ENCODE peak calls at places on chromosomes 13 and 19, in seven cellular contexts. One of them, this sample, is unnamed.

GRCh38 chr19:38264486-38265212 is at the start of gene SPINT2:
- DNase-seq in Calu3: no peak
- DNase-seq in fibroblast of lung: no peak
- DNase-seq in adrenal gland: no peak
- DNase-seq in WTC11: peak; percentile 93
- DNase-seq in AG09319: no peak
- DNase-seq in testis: no peak
- DNase-seq in this sample: no peak

GRCh38 chr13:89806594-89806993 is 1540.9 kb upstream of the MIR17HG start:
- DNase-seq in Calu3: no peak
- DNase-seq in AG09319: no peak
- DNase-seq in testis: no peak
- DNase-seq in adrenal gland: no peak
- DNase-seq in fibroblast of lung: no peak
- DNase-seq in WTC11: no peak
- DNase-seq in this sample: no peak

GRCh38 chr13:99782669-99783068 is 188.9 kb downstream of the ZIC5 start:
- DNase-seq in WTC11: no peak
- DNase-seq in fibroblast of lung: no peak
- DNase-seq in AG09319: no peak
- DNase-seq in testis: no peak
- DNase-seq in adrenal gland: no peak
- DNase-seq in Calu3: no peak
- DNase-seq in this sample: no peak

GRCh38 chr13:27016871-27017270 is 154.7 kb downstream of the USP12 start:
- DNase-seq in fibroblast of lung: no peak
- DNase-seq in adrenal gland: no peak
- DNase-seq in WTC11: no peak
- DNase-seq in Calu3: no peak
- DNase-seq in testis: no peak
- DNase-seq in AG09319: no peak
- DNase-seq in this sample: no peak

GRCh38 chr19:11138659-11139526 is 16.7 kb downstream of the SPC24 start:
- DNase-seq in AG09319: no peak
- DNase-seq in fibroblast of lung: peak; percentile 80
- DNase-seq in WTC11: peak; percentile 44
- DNase-seq in adrenal gland: peak; percentile 90
- DNase-seq in testis: peak; percentile 60
- DNase-seq in Calu3: peak; percentile 53
- DNase-seq in this sample: peak; percentile 86

GRCh38 chr13:100659578-100659977 is 15.0 kb downstream of the TMTC4 start:
- DNase-seq in fibroblast of lung: no peak
- DNase-seq in adrenal gland: no peak
- DNase-seq in Calu3: no peak
- DNase-seq in WTC11: no peak
- DNase-seq in AG09319: no peak
- DNase-seq in testis: no peak
- DNase-seq in this sample: no peak

GRCh38 chr19:51131780-51132680 is 7.3 kb downstream of the SIGLEC9 start:
- DNase-seq in AG09319: no peak
- DNase-seq in WTC11: no peak
- DNase-seq in fibroblast of lung: no peak
- DNase-seq in Calu3: no peak
- DNase-seq in adrenal gland: peak; percentile 57
- DNase-seq in testis: peak; percentile 93
- DNase-seq in this sample: peak; percentile 81

GRCh38 chr13:30882996-30883766 is 22.9 kb upstream of the MEDAG start:
- DNase-seq in WTC11: no peak
- DNase-seq in fibroblast of lung: no peak
- DNase-seq in AG09319: no peak
- DNase-seq in testis: no peak
- DNase-seq in adrenal gland: no peak
- DNase-seq in Calu3: no peak
- DNase-seq in this sample: no peak

GRCh38 chr13:110915874-110916670 is 1.2 kb upstream of the ANKRD10 start:
- DNase-seq in WTC11: no peak
- DNase-seq in AG09319: no peak
- DNase-seq in fibroblast of lung: peak; percentile 78
- DNase-seq in Calu3: no peak
- DNase-seq in adrenal gland: no peak
- DNase-seq in testis: no peak
- DNase-seq in this sample: peak; percentile 69

GRCh38 chr19:38324431-38324830 is 4.8 kb downstream of the KCNK6 start:
- DNase-seq in Calu3: no peak
- DNase-seq in testis: no peak
- DNase-seq in fibroblast of lung: no peak
- DNase-seq in AG09319: no peak
- DNase-seq in adrenal gland: no peak
- DNase-seq in WTC11: no peak
- DNase-seq in this sample: no peak

GRCh38 chr13:113058129-113058987 is 47.2 kb upstream of the F7 start:
- DNase-seq in WTC11: no peak
- DNase-seq in Calu3: no peak
- DNase-seq in AG09319: no peak
- DNase-seq in fibroblast of lung: no peak
- DNase-seq in testis: no peak
- DNase-seq in adrenal gland: no peak
- DNase-seq in this sample: no peak

GRCh38 chr19:34502582-34503545 is 21.3 kb downstream of the WTIP start:
- DNase-seq in Calu3: no peak
- DNase-seq in adrenal gland: no peak
- DNase-seq in WTC11: peak; percentile 4
- DNase-seq in fibroblast of lung: no peak
- DNase-seq in AG09319: no peak
- DNase-seq in testis: peak; percentile 12
- DNase-seq in this sample: peak; percentile 42

GRCh38 chr19:42461700-42462324 is 19.1 kb upstream of the CXCL17 start:
- DNase-seq in Calu3: peak; percentile 74
- DNase-seq in fibroblast of lung: no peak
- DNase-seq in AG09319: no peak
- DNase-seq in testis: peak; percentile 74
- DNase-seq in WTC11: no peak
- DNase-seq in adrenal gland: no peak
- DNase-seq in this sample: no peak

GRCh38 chr19:19742773-19743172 is 9.9 kb upstream of the ZNF14 start:
- DNase-seq in testis: peak; percentile 11
- DNase-seq in fibroblast of lung: no peak
- DNase-seq in AG09319: no peak
- DNase-seq in Calu3: no peak
- DNase-seq in WTC11: no peak
- DNase-seq in adrenal gland: no peak
- DNase-seq in this sample: no peak

GRCh38 chr13:93304868-93305613 is 78.4 kb downstream of the GPC6 start:
- DNase-seq in AG09319: no peak
- DNase-seq in adrenal gland: no peak
- DNase-seq in fibroblast of lung: no peak
- DNase-seq in WTC11: no peak
- DNase-seq in Calu3: no peak
- DNase-seq in testis: no peak
- DNase-seq in this sample: no peak

GRCh38 chr19:1469936-1470863 is 8.8 kb downstream of the C19orf25 start:
- DNase-seq in adrenal gland: no peak
- DNase-seq in testis: peak; percentile 74
- DNase-seq in Calu3: peak; percentile 59
- DNase-seq in fibroblast of lung: no peak
- DNase-seq in WTC11: peak; percentile 77
- DNase-seq in AG09319: no peak
- DNase-seq in this sample: no peak

GRCh38 chr19:33399745-33400681 is 26.5 kb downstream of the CEBPG start:
- DNase-seq in fibroblast of lung: no peak
- DNase-seq in WTC11: peak; percentile 21
- DNase-seq in Calu3: no peak
- DNase-seq in AG09319: no peak
- DNase-seq in adrenal gland: no peak
- DNase-seq in testis: no peak
- DNase-seq in this sample: no peak

GRCh38 chr13:48776396-48776795 is 122.7 kb downstream of the CYSLTR2 start:
- DNase-seq in fibroblast of lung: no peak
- DNase-seq in WTC11: no peak
- DNase-seq in Calu3: no peak
- DNase-seq in testis: no peak
- DNase-seq in adrenal gland: no peak
- DNase-seq in AG09319: no peak
- DNase-seq in this sample: peak; percentile 52

GRCh38 chr19:46803555-46803954 is 15.2 kb upstream of the SLC1A5 start:
- DNase-seq in testis: no peak
- DNase-seq in fibroblast of lung: no peak
- DNase-seq in WTC11: no peak
- DNase-seq in AG09319: no peak
- DNase-seq in Calu3: no peak
- DNase-seq in adrenal gland: no peak
- DNase-seq in this sample: no peak

GRCh38 chr13:29525757-29526156 is 69.7 kb downstream of the SLC7A1 start:
- DNase-seq in AG09319: no peak
- DNase-seq in Calu3: no peak
- DNase-seq in testis: no peak
- DNase-seq in adrenal gland: no peak
- DNase-seq in WTC11: no peak
- DNase-seq in fibroblast of lung: no peak
- DNase-seq in this sample: no peak

GRCh38 chr13:29522044-29522685 is 73.3 kb downstream of the SLC7A1 start:
- DNase-seq in testis: no peak
- DNase-seq in Calu3: no peak
- DNase-seq in fibroblast of lung: peak; percentile 91
- DNase-seq in WTC11: no peak
- DNase-seq in AG09319: peak; percentile 93
- DNase-seq in adrenal gland: no peak
- DNase-seq in this sample: peak; percentile 99

GRCh38 chr13:29524641-29525040 is 70.8 kb downstream of the SLC7A1 start:
- DNase-seq in testis: no peak
- DNase-seq in AG09319: no peak
- DNase-seq in Calu3: no peak
- DNase-seq in fibroblast of lung: no peak
- DNase-seq in adrenal gland: no peak
- DNase-seq in WTC11: no peak
- DNase-seq in this sample: no peak

GRCh38 chr13:29523199-29523931 is 72.1 kb downstream of the SLC7A1 start:
- DNase-seq in Calu3: no peak
- DNase-seq in WTC11: no peak
- DNase-seq in AG09319: no peak
- DNase-seq in fibroblast of lung: peak; percentile 72
- DNase-seq in adrenal gland: no peak
- DNase-seq in testis: no peak
- DNase-seq in this sample: peak; percentile 92

DNA sequence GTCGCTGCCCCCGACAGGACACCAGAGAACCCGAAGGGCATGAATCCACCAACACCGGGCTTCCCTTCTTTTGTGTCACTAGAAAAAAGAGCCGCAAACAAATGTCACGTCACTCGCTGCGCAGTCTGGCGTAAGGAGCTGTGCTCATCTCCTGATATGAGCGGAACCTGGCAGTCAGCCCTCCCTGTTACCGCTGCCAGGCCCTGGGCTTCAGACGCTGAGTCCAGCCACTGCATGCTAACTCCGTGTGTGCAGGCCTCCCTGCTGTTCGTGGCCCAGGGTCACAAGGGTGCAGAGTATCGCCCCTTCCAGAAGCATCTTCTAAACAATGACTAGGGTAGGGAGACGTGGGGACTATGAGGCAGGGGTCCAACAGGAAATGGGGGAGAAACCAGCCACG is 71.3 kb downstream of the SLC7A1 start:
- DNase-seq in adrenal gland: no peak
- DNase-seq in Calu3: no peak
- DNase-seq in fibroblast of lung: no peak
- DNase-seq in testis: no peak
- DNase-seq in AG09319: no peak
- DNase-seq in WTC11: no peak
- DNase-seq in this sample: peak; percentile 91
- TF ChIP-seq CTCF in adrenal gland: no peak
- TF ChIP-seq CTCF in Calu3: no peak
- TF ChIP-seq CTCF in fibroblast of lung: no peak
- TF ChIP-seq CTCF in testis: no peak
- TF ChIP-seq CTCF in AG09319: no peak
- TF ChIP-seq CTCF in WTC11: no peak
- TF ChIP-seq CTCF in this sample: no peak

GRCh38 chr19:18594096-18594823 is 5.7 kb downstream of the REX1BD start:
- DNase-seq in testis: peak; percentile 80
- DNase-seq in WTC11: peak; percentile 82
- DNase-seq in Calu3: peak; percentile 71
- DNase-seq in AG09319: no peak
- DNase-seq in adrenal gland: peak; percentile 85
- DNase-seq in fibroblast of lung: peak; percentile 73
- DNase-seq in this sample: peak; percentile 70

GRCh38 chr19:18597809-18598660 is 8.6 kb downstream of the CRLF1 start:
- DNase-seq in testis: no peak
- DNase-seq in WTC11: no peak
- DNase-seq in AG09319: no peak
- DNase-seq in fibroblast of lung: no peak
- DNase-seq in Calu3: no peak
- DNase-seq in adrenal gland: no peak
- DNase-seq in this sample: no peak

GRCh38 chr19:18594824-18595373 is 6.3 kb downstream of the REX1BD start:
- DNase-seq in fibroblast of lung: no peak
- DNase-seq in adrenal gland: no peak
- DNase-seq in testis: no peak
- DNase-seq in Calu3: no peak
- DNase-seq in AG09319: no peak
- DNase-seq in WTC11: peak; percentile 37
- DNase-seq in this sample: no peak

GRCh38 chr19:18599485-18599884 is 7.1 kb downstream of the CRLF1 start:
- DNase-seq in AG09319: no peak
- DNase-seq in Calu3: no peak
- DNase-seq in testis: no peak
- DNase-seq in WTC11: no peak
- DNase-seq in adrenal gland: no peak
- DNase-seq in fibroblast of lung: no peak
- DNase-seq in this sample: no peak

GRCh38 chr19:18596752-18597157 is 8.2 kb downstream of the REX1BD start:
- DNase-seq in adrenal gland: peak; percentile 87
- DNase-seq in AG09319: no peak
- DNase-seq in fibroblast of lung: no peak
- DNase-seq in Calu3: peak; percentile 38
- DNase-seq in WTC11: peak; percentile 90
- DNase-seq in testis: peak; percentile 55
- DNase-seq in this sample: no peak
- TF ChIP-seq CTCF in adrenal gland: no peak
- TF ChIP-seq CTCF in AG09319: no peak
- TF ChIP-seq CTCF in fibroblast of lung: no peak
- TF ChIP-seq CTCF in Calu3: no peak
- TF ChIP-seq CTCF in WTC11: no peak
- TF ChIP-seq CTCF in testis: no peak
- TF ChIP-seq CTCF in this sample: no peak

DNA sequence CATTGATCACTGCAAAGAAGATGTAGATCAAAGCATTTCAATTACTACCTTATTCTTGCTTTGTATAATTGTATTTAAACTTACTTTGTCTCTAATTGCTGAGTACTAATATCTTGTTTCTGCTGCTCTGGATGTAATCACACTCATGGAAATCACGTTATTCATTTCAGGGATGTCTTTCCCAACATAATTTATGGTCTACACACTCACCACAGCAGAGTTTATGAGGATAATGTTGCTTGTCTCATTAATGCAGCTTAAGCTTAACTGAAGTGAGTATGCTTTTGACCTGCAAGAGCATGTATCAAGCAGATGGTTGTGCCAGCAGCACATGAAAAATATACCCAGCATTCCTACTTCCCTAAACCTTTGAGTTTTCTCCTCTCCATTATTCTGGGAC is 1080.8 kb downstream of the SLITRK5 start:
- DNase-seq in WTC11: no peak
- DNase-seq in adrenal gland: no peak
- DNase-seq in fibroblast of lung: no peak
- DNase-seq in AG09319: no peak
- DNase-seq in testis: no peak
- DNase-seq in Calu3: no peak
- DNase-seq in this sample: no peak
- TF ChIP-seq CTCF in WTC11: no peak
- TF ChIP-seq CTCF in adrenal gland: no peak
- TF ChIP-seq CTCF in fibroblast of lung: no peak
- TF ChIP-seq CTCF in AG09319: no peak
- TF ChIP-seq CTCF in testis: no peak
- TF ChIP-seq CTCF in Calu3: no peak
- TF ChIP-seq CTCF in this sample: no peak

GRCh38 chr19:40392894-40393517 is 3.0 kb upstream of the HIPK4 start:
- DNase-seq in adrenal gland: peak; percentile 44
- DNase-seq in AG09319: no peak
- DNase-seq in testis: no peak
- DNase-seq in Calu3: peak; percentile 94
- DNase-seq in fibroblast of lung: no peak
- DNase-seq in WTC11: no peak
- DNase-seq in this sample: no peak
- TF ChIP-seq CTCF in adrenal gland: peak; percentile 39
- TF ChIP-seq CTCF in AG09319: no peak
- TF ChIP-seq CTCF in testis: no peak
- TF ChIP-seq CTCF in Calu3: peak; percentile 92
- TF ChIP-seq CTCF in fibroblast of lung: no peak
- TF ChIP-seq CTCF in WTC11: no peak
- TF ChIP-seq CTCF in this sample: peak; percentile 21

This sample was measured in fibroblast of mammary gland.